ENCODE peak calls at places on chromosomes 1 and 21, in four cellular contexts. V is GM12878, R is K562, U is HepG2. T is an unnamed sample.

GRCh38 chr1:42533101-42533863 is 70.2 kb downstream of the CCDC30 start:
- DNase-seq in R (no peak), V (no peak), U (no peak), T (no peak)

GRCh38 chr1:232793944-232794343 is 11.3 kb upstream of the MAP10 start:
- DNase-seq in R (no peak), V (no peak), U (no peak), T (peak)

GRCh38 chr1:29860681-29861080 is 624.4 kb downstream of the PTPRU start:
- DNase-seq in U (no peak), R (no peak), V (no peak), T (no peak)

GRCh38 chr21:41250519-41250918 is 66.1 kb upstream of the FAM3B start:
- DNase-seq in R (no peak), V (no peak), U (no peak), T (no peak)

GRCh38 chr1:197688233-197688632 is 87.0 kb downstream of the DENND1B start:
- DNase-seq in V (no peak), R (no peak), U (no peak), T (no peak)

GRCh38 chr1:69711159-69711930 is 143.6 kb downstream of the LRRC7 start:
- DNase-seq in U (no peak), R (no peak), V (no peak), T (no peak)

GRCh38 chr1:53890522-53890941 is 935 bp upstream of the YIPF1 start:
- DNase-seq in U (no peak), V (no peak), R (no peak), T (no peak)

GRCh38 chr1:70587803-70588465 is 176.9 kb downstream of the CTH start:
- DNase-seq in R (no peak), U (no peak), V (no peak), T (no peak)

GRCh38 chr21:9774347-9774746 is 747.0 kb upstream of the TPTE start:
- DNase-seq in V (no peak), U (no peak), R (no peak), T (no peak)

GRCh38 chr1:106889054-106889453 is 167.4 kb upstream of the PRMT6 start:
- DNase-seq in R (no peak), V (no peak), U (no peak), T (no peak)

GRCh38 chr21:20187028-20187427 is 811.2 kb upstream of the NCAM2 start:
- DNase-seq in U (no peak), R (no peak), V (no peak), T (no peak)

GRCh38 chr1:155983191-155984023 is 5.1 kb upstream of the ARHGEF2 start:
- DNase-seq in V (no peak), U (peak), R (no peak), T (peak)

GRCh38 chr1:101820080-101820479 is 176.6 kb downstream of the OLFM3 start:
- DNase-seq in U (peak), R (no peak), V (no peak), T (peak)

GRCh38 chr1:222546548-222547259 is 1.2 kb downstream of the HHIPL2 start:
- DNase-seq in U (peak), R (no peak), V (no peak), T (no peak)

GRCh38 chr1:88462481-88463261 is 221.4 kb upstream of the PKN2 start:
- DNase-seq in R (no peak), V (no peak), U (no peak), T (no peak)

GRCh38 chr1:62144238-62144831 is 50.3 kb upstream of the L1TD1 start:
- DNase-seq in R (peak), V (no peak), U (peak), T (peak)

GRCh38 chr1:54489627-54490240 is 58.3 kb upstream of the ACOT11 start:
- DNase-seq in U (no peak), V (no peak), R (no peak), T (no peak)

GRCh38 chr1:228314658-228315483 is 91.8 kb downstream of the TRIM11 start:
- DNase-seq in U (no peak), R (no peak), V (no peak), T (no peak)

GRCh38 chr1:167627615-167627864 is 2.5 kb upstream of the RCSD1 start:
- DNase-seq in R (no peak), V (no peak), U (no peak), T (no peak)

GRCh38 chr1:232127190-232127589 is 500.6 kb downstream of the DISC1 start:
- DNase-seq in U (no peak), V (no peak), R (no peak), T (peak)

GRCh38 chr1:221336141-221336540 is 405.7 kb downstream of the DUSP10 start:
- DNase-seq in U (peak), R (no peak), V (no peak), T (no peak)

GRCh38 chr21:46459356-46460112 is 843 bp downstream of the DIP2A start:
- DNase-seq in R (peak), U (no peak), V (no peak), T (no peak)

GRCh38 chr1:162008799-162009198 is 14.9 kb downstream of the OLFML2B start:
- DNase-seq in V (no peak), R (no peak), U (no peak), T (no peak)

GRCh38 chr1:117607471-117607870 is 1.6 kb downstream of the TENT5C start:
- DNase-seq in U (no peak), R (no peak), V (no peak), T (no peak)

GRCh38 chr1:183497218-183497617 is 24.9 kb downstream of the SMG7 start:
- DNase-seq in R (no peak), U (no peak), V (no peak), T (no peak)

GRCh38 chr21:34204021-34204420 is 130.6 kb downstream of the MRPS6 start:
- DNase-seq in R (no peak), V (no peak), U (no peak), T (no peak)

GRCh38 chr1:169809370-169810095 is 14.8 kb upstream of the METTL18 start:
- DNase-seq in R (peak), V (no peak), U (peak), T (peak)

GRCh38 chr1:18354657-18355056 is 126.1 kb upstream of the KLHDC7A start:
- DNase-seq in V (no peak), R (no peak), U (no peak), T (no peak)

GRCh38 chr1:209398330-209398991 is 185.1 kb upstream of the CAMK1G start:
- DNase-seq in R (no peak), U (no peak), V (no peak), T (no peak)

DNA sequence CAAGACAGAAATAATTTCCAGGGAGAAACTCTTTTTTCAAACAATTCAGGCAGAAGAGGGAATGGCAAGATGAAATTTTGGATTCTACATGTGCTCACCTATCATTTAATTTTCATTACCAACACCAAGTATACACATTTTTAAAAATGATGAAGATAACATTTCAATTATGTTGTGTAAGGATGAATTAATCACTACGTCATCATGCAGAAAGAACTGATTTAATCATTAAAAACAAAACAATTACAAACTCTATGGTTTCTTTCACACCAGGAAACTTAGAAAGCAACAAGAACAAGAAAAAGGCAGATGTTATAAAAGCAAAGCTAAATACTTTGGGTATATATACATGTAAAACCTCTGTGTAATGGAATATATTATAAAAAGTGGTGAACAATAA is 668.5 kb downstream of the NCAM2 start:
- DNase-seq in U (no peak), V (no peak), R (no peak), T (no peak)
- TF ChIP-seq RAD21 in U (no peak), V (no peak), R (no peak), T (no peak)

GRCh38 chr1:230339033-230339432 is 87.1 kb downstream of the PGBD5 start:
- DNase-seq in V (no peak), R (no peak), U (no peak), T (no peak)

GRCh38 chr1:230334447-230334837 is 91.7 kb downstream of the PGBD5 start:
- DNase-seq in V (no peak), R (no peak), U (no peak), T (no peak)

GRCh38 chr1:230337266-230337665 is 88.9 kb downstream of the PGBD5 start:
- DNase-seq in V (no peak), U (no peak), R (no peak), T (no peak)

GRCh38 chr1:230333590-230334446 is 92.3 kb downstream of the PGBD5 start:
- DNase-seq in V (no peak), U (no peak), R (no peak), T (no peak)

DNA sequence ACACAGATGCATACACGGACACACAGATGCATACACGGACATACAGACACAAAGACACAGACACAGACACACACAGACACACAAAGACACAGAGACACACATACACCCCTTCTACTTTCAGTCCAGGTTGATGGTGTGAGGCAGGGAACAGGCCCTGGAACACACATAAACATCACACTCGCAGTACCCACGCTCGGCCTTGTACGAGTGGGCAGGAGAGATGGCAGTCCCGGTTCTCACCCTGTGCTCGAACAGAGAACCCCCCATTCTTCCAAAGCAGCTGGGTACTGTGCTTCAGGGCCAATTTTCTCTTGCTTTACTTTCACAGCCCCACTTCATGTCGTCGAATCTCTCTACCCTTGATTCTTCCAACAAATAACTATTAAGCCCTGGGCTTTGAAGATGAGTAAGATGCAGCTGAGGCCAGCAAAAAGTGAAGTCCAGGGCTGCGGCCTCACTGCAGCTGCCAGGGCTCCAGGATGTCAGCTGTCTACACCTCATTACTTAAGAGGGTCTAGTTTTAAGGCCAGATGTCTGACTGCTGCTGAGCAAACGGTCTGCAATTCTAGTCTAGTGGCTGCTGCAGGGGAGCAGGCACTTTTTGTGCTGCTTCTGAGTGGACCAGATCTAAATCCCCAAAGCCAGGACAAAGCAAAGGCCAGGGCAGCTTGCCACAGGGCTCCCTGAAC is 90.1 kb downstream of the PGBD5 start:
- DNase-seq in V (no peak), R (no peak), U (no peak), T (no peak)
- TF ChIP-seq SP1 in V (no peak), R (no peak), U (no peak), T (no peak)

GRCh38 chr1:37085393-37085792 is 51.1 kb upstream of the GRIK3 start:
- DNase-seq in R (peak), U (peak), V (no peak), T (no peak)

GRCh38 chr1:37078866-37079265 is 44.6 kb upstream of the GRIK3 start:
- DNase-seq in V (no peak), R (no peak), U (no peak), T (no peak)

GRCh38 chr1:37083551-37084119 is 49.3 kb upstream of the GRIK3 start:
- DNase-seq in U (no peak), R (no peak), V (no peak), T (no peak)
- TF ChIP-seq RAD21 in U (no peak), R (no peak), V (no peak), T (no peak)

GRCh38 chr1:23514121-23514679 is 16.8 kb downstream of the E2F2 start:
- DNase-seq in R (peak), U (no peak), V (no peak), T (no peak)
- TF ChIP-seq SP1 in R (no peak), U (no peak), V (no peak), T (no peak)

DNA sequence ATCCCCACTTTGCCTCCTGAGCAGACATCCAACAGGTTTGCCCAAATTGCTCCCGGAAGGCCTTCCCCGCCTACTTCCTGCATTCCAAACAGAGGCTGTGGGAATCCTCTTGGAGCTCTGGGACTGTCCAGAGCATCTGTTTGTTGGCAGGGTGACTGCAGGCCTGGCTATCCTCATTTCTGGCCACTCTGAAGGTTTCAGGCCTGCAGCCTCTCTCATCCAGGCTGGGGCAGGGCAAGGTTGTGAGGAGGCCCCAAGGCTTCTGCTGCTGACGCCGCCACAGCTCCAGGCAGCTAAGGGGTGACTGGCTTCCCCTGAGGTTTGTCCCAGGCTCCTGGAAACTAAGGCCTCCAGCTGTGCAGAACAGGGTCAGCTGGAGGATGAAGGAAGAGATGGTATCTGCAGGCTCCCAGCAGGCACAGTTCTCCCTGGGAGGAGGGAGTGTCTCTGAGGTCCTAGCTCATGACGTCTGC is 11.3 kb downstream of the CDK18 start:
- DNase-seq in R (peak), V (no peak), U (peak), T (no peak)
- TF ChIP-seq RAD21 in R (no peak), V (no peak), U (no peak), T (no peak)

T was measured in HCT116.